ENCODE peak calls at places on chromosomes 4 and X, in seven cellular contexts. Y, J, T, S, Z, R and X are unnamed samples.

GRCh38 chr4:98828801-98829200 is 100.1 kb downstream of the EIF4E start:
- DNase-seq in R (no peak), S (no peak), Y (no peak), J (peak; percentile 22), T (peak; percentile 22), Z (no peak), X (no peak)

GRCh38 chr4:74930166-74930565 is 2.8 kb upstream of the PARM1 start:
- DNase-seq in J (no peak), Z (no peak), Y (no peak), R (no peak), S (no peak), T (no peak), X (no peak)

GRCh38 chr4:40514409-40515025 is 115.1 kb downstream of the RBM47 start:
- DNase-seq in Z (peak; percentile 54), J (no peak), S (no peak), R (no peak), T (no peak), Y (no peak), X (no peak)

GRCh38 chrX:1531106-1531890 is 5.7 kb downstream of the P2RY8 start:
- DNase-seq in R (no peak), Z (peak; percentile 34), T (no peak), Y (no peak), S (peak; percentile 12), J (no peak), X (no peak)

GRCh38 chrX:55149242-55149641 is 60.4 kb downstream of the PAGE2 start:
- DNase-seq in Y (no peak), R (no peak), Z (no peak), J (no peak), T (no peak), S (no peak), X (no peak)

GRCh38 chr4:5054532-5054931 is 3.3 kb downstream of the STK32B start:
- DNase-seq in R (no peak), T (no peak), Z (no peak), J (no peak), Y (no peak), S (no peak), X (no peak)

GRCh38 chr4:147958459-147959065 is 226.7 kb downstream of the ARHGAP10 start:
- DNase-seq in S (no peak), R (no peak), Y (no peak), T (no peak), J (no peak), Z (no peak), X (no peak)

GRCh38 chr4:115456228-115456627 is 342.8 kb upstream of the NDST4 start:
- DNase-seq in T (no peak), R (no peak), Y (no peak), J (no peak), S (no peak), Z (no peak), X (no peak)

GRCh38 chr4:1770245-1770644 is 22.8 kb upstream of the FGFR3 start:
- DNase-seq in Z (no peak), S (no peak), T (no peak), R (no peak), J (no peak), Y (no peak), X (no peak)

GRCh38 chrX:27883468-27884092 is 75.8 kb downstream of the MAGEB10 start:
- DNase-seq in Z (no peak), T (no peak), R (no peak), J (no peak), S (no peak), Y (no peak), X (no peak)

GRCh38 chr4:80265571-80266266 is 745 bp upstream of the FGF5 start:
- DNase-seq in R (peak; percentile 42), Z (no peak), Y (peak; percentile 74), J (no peak), S (no peak), T (no peak), X (no peak)

GRCh38 chr4:7403001-7403400 is 31.7 kb downstream of the PSAPL1 start:
- DNase-seq in T (no peak), J (no peak), R (no peak), Z (no peak), Y (no peak), S (no peak), X (no peak)

GRCh38 chr4:42136371-42136770 is 16.1 kb downstream of the BEND4 start:
- DNase-seq in Y (no peak), S (no peak), J (no peak), T (no peak), Z (no peak), R (no peak), X (no peak)

GRCh38 chrX:39654183-39654925 is 443.4 kb downstream of the BCOR start:
- DNase-seq in Y (no peak), T (no peak), S (no peak), Z (no peak), R (no peak), J (no peak), X (no peak)

GRCh38 chr4:138901177-138901576 is 114.4 kb upstream of the NOCT start:
- DNase-seq in Z (no peak), Y (no peak), S (no peak), J (no peak), R (no peak), T (no peak), X (no peak)

GRCh38 chr4:22179124-22179874 is 230.7 kb upstream of the KCNIP4 start:
- DNase-seq in T (no peak), Y (peak; percentile 64), Z (no peak), R (no peak), J (no peak), S (no peak), X (peak; percentile 38)

GRCh38 chr4:8763966-8764901 is 107.4 kb downstream of the HMX1 start:
- DNase-seq in Z (no peak), T (no peak), R (no peak), S (no peak), Y (no peak), J (no peak), X (no peak)

GRCh38 chrX:154323537-154323936 is 27.9 kb downstream of the TKTL1 start:
- DNase-seq in S (no peak), Y (no peak), Z (no peak), R (no peak), T (no peak), J (no peak), X (no peak)

GRCh38 chrX:136781180-136781797 is 557 bp upstream of the ARHGEF6 start:
- DNase-seq in T (no peak), Y (peak; percentile 59), S (no peak), Z (no peak), R (no peak), J (no peak), X (no peak)

GRCh38 chr4:39855909-39856512 is 121.7 kb downstream of the PDS5A start:
- DNase-seq in S (no peak), T (no peak), Y (no peak), R (no peak), J (no peak), Z (no peak), X (no peak)

GRCh38 chr4:80471701-80472100 is 136.2 kb downstream of the CFAP299 start:
- DNase-seq in R (peak; percentile 11), T (no peak), S (no peak), Z (no peak), J (no peak), Y (no peak), X (no peak)

GRCh38 chr4:79526970-79527565 is 119.0 kb upstream of the GK2 start:
- DNase-seq in R (no peak), S (no peak), J (no peak), T (no peak), Y (no peak), Z (no peak), X (no peak)

GRCh38 chr4:139950568-139950967 is 203.4 kb downstream of the MAML3 start:
- DNase-seq in Z (no peak), R (no peak), Y (no peak), T (no peak), J (no peak), S (peak; percentile 17), X (no peak)

GRCh38 chr4:184826315-184827266 is 823 bp upstream of the ACSL1 start:
- DNase-seq in R (peak; percentile 10), T (peak; percentile 61), Y (no peak), Z (no peak), J (peak; percentile 45), S (peak; percentile 68), X (no peak)

GRCh38 chrX:38817004-38817703 is 15.9 kb downstream of the MID1IP1 start:
- DNase-seq in J (peak; percentile 7), Y (peak; percentile 29), R (no peak), S (no peak), T (no peak), Z (peak; percentile 51), X (no peak)

GRCh38 chrX:85024562-85024961 is 20.9 kb downstream of the APOOL start:
- DNase-seq in J (no peak), Z (no peak), S (no peak), T (no peak), Y (no peak), R (no peak), X (no peak)

GRCh38 chr4:78379991-78380739 is 171.4 kb upstream of the ANXA3 start:
- DNase-seq in J (no peak), R (no peak), Z (no peak), T (no peak), Y (peak; percentile 42), S (no peak), X (no peak)

GRCh38 chrX:9467751-9468150 is 2.9 kb downstream of the TBL1X start:
- DNase-seq in Y (no peak), Z (no peak), T (no peak), S (no peak), R (no peak), J (no peak), X (no peak)

GRCh38 chr4:81499840-81500239 is 28.1 kb upstream of the RASGEF1B start:
- DNase-seq in Y (no peak), J (no peak), R (no peak), S (no peak), T (no peak), Z (no peak), X (no peak)

GRCh38 chr4:83114576-83114975 is at the start of gene PLAC8:
- DNase-seq in J (peak; percentile 43), T (peak; percentile 63), R (peak; percentile 15), S (no peak), Y (no peak), Z (no peak), X (no peak)

GRCh38 chr4:152454398-152455011 is 81.4 kb downstream of the FBXW7 start:
- DNase-seq in Y (peak; percentile 32), T (no peak), Z (no peak), S (no peak), R (no peak), J (no peak), X (peak; percentile 21)

GRCh38 chr4:36004231-36004851 is 240.0 kb downstream of the ARAP2 start:
- DNase-seq in T (no peak), J (no peak), S (no peak), Z (no peak), Y (no peak), R (no peak), X (no peak)

GRCh38 chr4:102174800-102175199 is 170.5 kb downstream of the SLC39A8 start:
- DNase-seq in Y (peak; percentile 34), Z (no peak), J (no peak), R (no peak), S (no peak), T (no peak), X (no peak)

GRCh38 chr4:104829761-104830160 is 316.9 kb upstream of the TET2 start:
- DNase-seq in J (no peak), R (no peak), Z (no peak), Y (no peak), S (no peak), T (no peak), X (no peak)